ENCODE peak calls at places on chromosome 1, in ten cellular contexts. E, C, O, D, N, Z, J, R, U and V are unnamed samples.

GRCh38 chr1:212432706-212433576 is at the start of gene NENF:
- DNase-seq in E (peak), C (peak), O (peak), D (peak), N (peak), Z (peak), J (peak), R (peak), U (peak), V (peak)

GRCh38 chr1:152436593-152437338 is 22.7 kb upstream of the CRNN start:
- DNase-seq in E (peak), C (no peak), O (no peak), D (no peak), N (no peak), Z (no peak), J (no peak), R (no peak), U (no peak), V (no peak)

GRCh38 chr1:42996384-42996991 is 37.8 kb upstream of the SLC2A1 start:
- DNase-seq in E (no peak), C (no peak), O (no peak), D (no peak), N (no peak), Z (no peak), J (no peak), R (no peak), U (no peak), V (no peak)

GRCh38 chr1:159938221-159938852 is 7.1 kb downstream of the IGSF9 start:
- DNase-seq in E (no peak), C (no peak), O (no peak), D (no peak), N (peak), Z (no peak), J (no peak), R (no peak), U (no peak), V (no peak)

GRCh38 chr1:214187933-214188332 is 93.0 kb upstream of the SMYD2 start:
- DNase-seq in E (no peak), C (no peak), O (no peak), D (no peak), N (no peak), Z (no peak), J (no peak), R (no peak), U (no peak), V (no peak)

GRCh38 chr1:1631793-1632420 is at the start of gene MMP23B:
- DNase-seq in E (no peak), C (no peak), O (peak), D (no peak), N (peak), Z (no peak), J (peak), R (no peak), U (no peak), V (no peak)

GRCh38 chr1:191240925-191241324 is 763.3 kb upstream of the BRINP3 start:
- DNase-seq in E (no peak), C (no peak), O (no peak), D (no peak), N (no peak), Z (no peak), J (no peak), R (no peak), U (no peak), V (peak)

GRCh38 chr1:40385437-40386310 is 12.1 kb downstream of the SMAP2 start:
- DNase-seq in E (peak), C (peak), O (no peak), D (peak), N (no peak), Z (no peak), J (no peak), R (peak), U (no peak), V (peak)

GRCh38 chr1:216221260-216221700 is 202.0 kb downstream of the USH2A start:
- DNase-seq in E (peak), C (no peak), O (no peak), D (peak), N (no peak), Z (peak), J (peak), R (peak), U (peak), V (peak)

GRCh38 chr1:160284220-160284781 is 632 bp downstream of the PEX19 start:
- DNase-seq in E (peak), C (no peak), O (no peak), D (no peak), N (no peak), Z (peak), J (no peak), R (no peak), U (no peak), V (peak)

GRCh38 chr1:10525208-10525607 is 50.5 kb downstream of the PEX14 start:
- DNase-seq in E (no peak), C (no peak), O (no peak), D (no peak), N (no peak), Z (no peak), J (no peak), R (no peak), U (no peak), V (no peak)

GRCh38 chr1:244963231-244963826 is 99.0 kb upstream of the HNRNPU start:
- DNase-seq in E (peak), C (no peak), O (no peak), D (no peak), N (no peak), Z (no peak), J (no peak), R (no peak), U (no peak), V (no peak)

GRCh38 chr1:159171254-159171687 is at the start of gene CADM3:
- DNase-seq in E (no peak), C (no peak), O (peak), D (no peak), N (no peak), Z (no peak), J (peak), R (peak), U (no peak), V (no peak)

GRCh38 chr1:236837897-236838296 is 42.8 kb downstream of the MTR start:
- DNase-seq in E (no peak), C (no peak), O (no peak), D (no peak), N (no peak), Z (no peak), J (no peak), R (no peak), U (no peak), V (no peak)

GRCh38 chr1:28449904-28450303 is 55.9 kb upstream of the RCC1 start:
- DNase-seq in E (no peak), C (no peak), O (no peak), D (peak), N (no peak), Z (no peak), J (no peak), R (no peak), U (no peak), V (no peak)

GRCh38 chr1:78560811-78561210 is 59.4 kb upstream of the IFI44L start:
- DNase-seq in E (no peak), C (no peak), O (no peak), D (no peak), N (no peak), Z (no peak), J (no peak), R (no peak), U (no peak), V (no peak)

GRCh38 chr1:152495066-152495675 is 15.4 kb upstream of the LCE5A start:
- DNase-seq in E (peak), C (no peak), O (no peak), D (peak), N (no peak), Z (peak), J (no peak), R (no peak), U (no peak), V (no peak)

GRCh38 chr1:160642281-160642644 is 4.6 kb downstream of the SLAMF1 start:
- DNase-seq in E (no peak), C (no peak), O (no peak), D (no peak), N (no peak), Z (no peak), J (no peak), R (no peak), U (no peak), V (no peak)

GRCh38 chr1:202835548-202836072 is 24.9 kb downstream of the PCAT6 start:
- DNase-seq in E (no peak), C (no peak), O (no peak), D (no peak), N (no peak), Z (no peak), J (no peak), R (no peak), U (no peak), V (no peak)

GRCh38 chr1:7863756-7864328 is 11.0 kb upstream of the UTS2 start:
- DNase-seq in E (no peak), C (no peak), O (no peak), D (no peak), N (no peak), Z (no peak), J (no peak), R (no peak), U (no peak), V (no peak)

GRCh38 chr1:61942856-61943255 is 200.6 kb downstream of the PATJ start:
- DNase-seq in E (no peak), C (no peak), O (no peak), D (no peak), N (no peak), Z (no peak), J (no peak), R (no peak), U (no peak), V (no peak)

GRCh38 chr1:165539908-165540307 is 3.9 kb upstream of the LRRC52 start:
- DNase-seq in E (no peak), C (no peak), O (no peak), D (no peak), N (no peak), Z (no peak), J (no peak), R (no peak), U (no peak), V (no peak)

GRCh38 chr1:156070523-156070922 is 9.6 kb downstream of the RAB25 start:
- DNase-seq in E (no peak), C (no peak), O (no peak), D (no peak), N (no peak), Z (no peak), J (no peak), R (no peak), U (no peak), V (no peak)

GRCh38 chr1:212458817-212459216 is 26.1 kb downstream of the NENF start:
- DNase-seq in E (no peak), C (no peak), O (no peak), D (no peak), N (no peak), Z (no peak), J (no peak), R (no peak), U (no peak), V (no peak)

GRCh38 chr1:32351859-32352745 is 10.2 kb downstream of the FAM229A start:
- DNase-seq in E (no peak), C (no peak), O (peak), D (no peak), N (peak), Z (no peak), J (no peak), R (peak), U (no peak), V (no peak)

GRCh38 chr1:27959792-27960603 is at the start of gene XKR8:
- DNase-seq in E (peak), C (peak), O (peak), D (peak), N (peak), Z (peak), J (peak), R (no peak), U (no peak), V (peak)

GRCh38 chr1:29648026-29648425 is 411.7 kb downstream of the PTPRU start:
- DNase-seq in E (no peak), C (no peak), O (no peak), D (no peak), N (no peak), Z (no peak), J (peak), R (no peak), U (no peak), V (no peak)

GRCh38 chr1:30262158-30262557 is 461.2 kb downstream of the MATN1 start:
- DNase-seq in E (no peak), C (no peak), O (no peak), D (no peak), N (no peak), Z (no peak), J (no peak), R (no peak), U (no peak), V (no peak)